ENCODE peak calls at places on chromosomes 5 and 9, in four cellular contexts. J is breast epithelium, H is Peyer's patch, W is C1 segment of cervical spinal cord. I is an unnamed sample.

GRCh38 chr5:130316971-130317421 is 412.7 kb downstream of the CHSY3 start:
- DNase-seq in J (no peak), H (no peak), W (no peak), I (no peak)

GRCh38 chr5:114362977-114363721 is 1.3 kb downstream of the KCNN2 start:
- DNase-seq in J (no peak), H (peak), W (no peak), I (no peak)

GRCh38 chr5:160020969-160021368 is 12.0 kb downstream of the TTC1 start:
- DNase-seq in J (no peak), H (no peak), W (no peak), I (no peak)

GRCh38 chr9:88503845-88504764 is 30.9 kb upstream of the NXNL2 start:
- DNase-seq in J (no peak), H (no peak), W (no peak), I (no peak)

GRCh38 chr5:141338538-141339306 is at the start of gene PCDHGA2:
- DNase-seq in J (no peak), H (no peak), W (no peak), I (no peak)

GRCh38 chr5:158140120-158140778 is 281.3 kb upstream of the CLINT1 start:
- DNase-seq in J (no peak), H (no peak), W (no peak), I (no peak)

GRCh38 chr9:136799079-136799853 is 3.1 kb downstream of the CCDC183 start:
- DNase-seq in J (peak), H (peak), W (no peak), I (no peak)

GRCh38 chr5:14114615-14115251 is 28.4 kb upstream of the TRIO start:
- DNase-seq in J (no peak), H (no peak), W (no peak), I (no peak)

GRCh38 chr9:37761511-37761910 is 7.9 kb downstream of the TRMT10B start:
- DNase-seq in J (no peak), H (no peak), W (no peak), I (no peak)

GRCh38 chr9:91085499-91086291 is 276.0 kb downstream of the AUH start:
- DNase-seq in J (no peak), H (no peak), W (no peak), I (no peak)

GRCh38 chr9:101566904-101567724 is 27.7 kb downstream of the PPP3R2 start:
- DNase-seq in J (no peak), H (no peak), W (no peak), I (peak)

GRCh38 chr5:169648725-169649124 is 11.7 kb downstream of the DOCK2 start:
- DNase-seq in J (no peak), H (no peak), W (no peak), I (no peak)

GRCh38 chr9:33719581-33720374 is 75.6 kb upstream of the PRSS3 start:
- DNase-seq in J (no peak), H (peak), W (no peak), I (no peak)

GRCh38 chr9:113603773-113604172 is 140.2 kb downstream of the RGS3 start:
- DNase-seq in J (no peak), H (no peak), W (no peak), I (no peak)

GRCh38 chr5:33321026-33321425 is 119.7 kb upstream of the TARS1 start:
- DNase-seq in J (no peak), H (no peak), W (no peak), I (no peak)

GRCh38 chr5:52751137-52751536 is 36.6 kb upstream of the ITGA1 start:
- DNase-seq in J (no peak), H (no peak), W (no peak), I (no peak)

GRCh38 chr5:124371121-124371706 is 375.2 kb downstream of the ZNF608 start:
- DNase-seq in J (no peak), H (no peak), W (no peak), I (no peak)

GRCh38 chr5:176151286-176151685 is 86.9 kb upstream of the SIMC1 start:
- DNase-seq in J (no peak), H (no peak), W (no peak), I (no peak)

GRCh38 chr5:98064118-98064517 is 709.3 kb upstream of the RGMB start:
- DNase-seq in J (no peak), H (no peak), W (no peak), I (no peak)

GRCh38 chr5:64759960-64760695 is 8.4 kb downstream of the SREK1IP1 start:
- DNase-seq in J (no peak), H (no peak), W (no peak), I (no peak)

GRCh38 chr5:107979272-107979671 is 308.5 kb upstream of the EFNA5 start:
- DNase-seq in J (no peak), H (no peak), W (no peak), I (no peak)

GRCh38 chr5:175687231-175687701 is 29.4 kb downstream of the HRH2 start:
- DNase-seq in J (no peak), H (no peak), W (no peak), I (no peak)

GRCh38 chr5:132868754-132869153 is 2.3 kb downstream of the UQCRQ start:
- DNase-seq in J (no peak), H (no peak), W (no peak), I (no peak)

GRCh38 chr5:141811287-141812155 is 66.7 kb downstream of the PCDH1 start:
- DNase-seq in J (no peak), H (no peak), W (no peak), I (peak)

GRCh38 chr9:95349109-95350038 is 31.9 kb upstream of the FANCC start:
- DNase-seq in J (no peak), H (no peak), W (no peak), I (no peak)

GRCh38 chr9:97237951-97238851 is 69.3 kb upstream of the CCDC180 start:
- DNase-seq in J (peak), H (peak), W (peak), I (peak)

GRCh38 chr9:120478208-120478607 is 101.8 kb downstream of the CDK5RAP2 start:
- DNase-seq in J (no peak), H (no peak), W (no peak), I (no peak)

GRCh38 chr5:173868096-173868879 is 19.9 kb upstream of the CPEB4 start:
- DNase-seq in J (no peak), H (no peak), W (no peak), I (no peak)

GRCh38 chr5:76521240-76521758 is 101.9 kb downstream of the F2RL2 start:
- DNase-seq in J (no peak), H (no peak), W (no peak), I (no peak)

GRCh38 chr9:109192732-109193361 is 25.8 kb upstream of the FRRS1L start:
- DNase-seq in J (no peak), H (peak), W (no peak), I (no peak)

GRCh38 chr5:78509884-78510769 is 138.4 kb downstream of the LHFPL2 start:
- DNase-seq in J (peak), H (peak), W (peak), I (no peak)

I was measured in RKO.